ENCODE peak calls at places on chromosomes 3 and 15, in six cellular contexts. One of them, this sample, is unnamed.

GRCh38 chr15:94671845-94672524 is 440.6 kb downstream of the MCTP2 start:
- DNase-seq in epithelial cell of proximal tubule: no peak
- DNase-seq in NCI-H2029 treated with DMSO at 0.1 percent for 48 hours: no peak
- DNase-seq in ovary: peak
- DNase-seq in CD8-positive, alpha-beta memory T cell: no peak
- DNase-seq in LHCN-M2: no peak
- DNase-seq in this sample: no peak

GRCh38 chr15:91496754-91497691 is 356.5 kb upstream of the SLCO3A1 start:
- DNase-seq in ovary: no peak
- DNase-seq in CD8-positive, alpha-beta memory T cell: no peak
- DNase-seq in NCI-H2029 treated with DMSO at 0.1 percent for 48 hours: no peak
- DNase-seq in LHCN-M2: no peak
- DNase-seq in epithelial cell of proximal tubule: no peak
- DNase-seq in this sample: no peak

GRCh38 chr3:39407259-39407629 is 724 bp downstream of the RPSA start:
- DNase-seq in LHCN-M2: no peak
- DNase-seq in CD8-positive, alpha-beta memory T cell: no peak
- DNase-seq in NCI-H2029 treated with DMSO at 0.1 percent for 48 hours: no peak
- DNase-seq in epithelial cell of proximal tubule: no peak
- DNase-seq in ovary: no peak
- DNase-seq in this sample: no peak

GRCh38 chr3:133881492-133881891 is 14.2 kb downstream of the RAB6B start:
- DNase-seq in ovary: no peak
- DNase-seq in epithelial cell of proximal tubule: no peak
- DNase-seq in CD8-positive, alpha-beta memory T cell: no peak
- DNase-seq in LHCN-M2: no peak
- DNase-seq in NCI-H2029 treated with DMSO at 0.1 percent for 48 hours: no peak
- DNase-seq in this sample: no peak

GRCh38 chr3:244041-244440 is 47.5 kb downstream of the CHL1 start:
- DNase-seq in NCI-H2029 treated with DMSO at 0.1 percent for 48 hours: no peak
- DNase-seq in CD8-positive, alpha-beta memory T cell: no peak
- DNase-seq in LHCN-M2: no peak
- DNase-seq in epithelial cell of proximal tubule: no peak
- DNase-seq in ovary: no peak
- DNase-seq in this sample: no peak

GRCh38 chr3:53069422-53070068 is 23.7 kb upstream of the SFMBT1 start:
- DNase-seq in NCI-H2029 treated with DMSO at 0.1 percent for 48 hours: no peak
- DNase-seq in LHCN-M2: no peak
- DNase-seq in ovary: no peak
- DNase-seq in CD8-positive, alpha-beta memory T cell: no peak
- DNase-seq in epithelial cell of proximal tubule: no peak
- DNase-seq in this sample: no peak

GRCh38 chr3:128496019-128496601 is 3.1 kb upstream of the GATA2 start:
- DNase-seq in CD8-positive, alpha-beta memory T cell: no peak
- DNase-seq in LHCN-M2: no peak
- DNase-seq in NCI-H2029 treated with DMSO at 0.1 percent for 48 hours: no peak
- DNase-seq in epithelial cell of proximal tubule: no peak
- DNase-seq in ovary: no peak
- DNase-seq in this sample: no peak

GRCh38 chr3:196189608-196190347 is 21.4 kb downstream of the ZDHHC19 start:
- DNase-seq in ovary: peak
- DNase-seq in epithelial cell of proximal tubule: no peak
- DNase-seq in NCI-H2029 treated with DMSO at 0.1 percent for 48 hours: no peak
- DNase-seq in LHCN-M2: no peak
- DNase-seq in CD8-positive, alpha-beta memory T cell: no peak
- DNase-seq in this sample: no peak

GRCh38 chr3:73349657-73350056 is 275.1 kb downstream of the PDZRN3 start:
- DNase-seq in epithelial cell of proximal tubule: no peak
- DNase-seq in LHCN-M2: no peak
- DNase-seq in CD8-positive, alpha-beta memory T cell: no peak
- DNase-seq in NCI-H2029 treated with DMSO at 0.1 percent for 48 hours: no peak
- DNase-seq in ovary: no peak
- DNase-seq in this sample: no peak

GRCh38 chr3:45665101-45665572 is 24.1 kb upstream of the SACM1L start:
- DNase-seq in epithelial cell of proximal tubule: no peak
- DNase-seq in LHCN-M2: peak
- DNase-seq in CD8-positive, alpha-beta memory T cell: peak
- DNase-seq in ovary: no peak
- DNase-seq in NCI-H2029 treated with DMSO at 0.1 percent for 48 hours: peak
- DNase-seq in this sample: peak

GRCh38 chr15:99412082-99412481 is 153.7 kb upstream of the MEF2A start:
- DNase-seq in CD8-positive, alpha-beta memory T cell: no peak
- DNase-seq in epithelial cell of proximal tubule: no peak
- DNase-seq in ovary: no peak
- DNase-seq in NCI-H2029 treated with DMSO at 0.1 percent for 48 hours: no peak
- DNase-seq in LHCN-M2: no peak
- DNase-seq in this sample: no peak

GRCh38 chr3:172194702-172195392 is 155.5 kb downstream of the FNDC3B start:
- DNase-seq in NCI-H2029 treated with DMSO at 0.1 percent for 48 hours: peak
- DNase-seq in ovary: no peak
- DNase-seq in LHCN-M2: no peak
- DNase-seq in CD8-positive, alpha-beta memory T cell: no peak
- DNase-seq in epithelial cell of proximal tubule: no peak
- DNase-seq in this sample: no peak

GRCh38 chr3:13229291-13229949 is 156.2 kb upstream of the IQSEC1 start:
- DNase-seq in epithelial cell of proximal tubule: no peak
- DNase-seq in NCI-H2029 treated with DMSO at 0.1 percent for 48 hours: peak
- DNase-seq in CD8-positive, alpha-beta memory T cell: no peak
- DNase-seq in ovary: no peak
- DNase-seq in LHCN-M2: no peak
- DNase-seq in this sample: no peak

GRCh38 chr15:88745696-88746095 is 57.5 kb upstream of the ACAN start:
- DNase-seq in NCI-H2029 treated with DMSO at 0.1 percent for 48 hours: no peak
- DNase-seq in epithelial cell of proximal tubule: no peak
- DNase-seq in CD8-positive, alpha-beta memory T cell: no peak
- DNase-seq in ovary: no peak
- DNase-seq in LHCN-M2: peak
- DNase-seq in this sample: no peak